ENCODE peak calls at places on chromosomes 2 and 18, in nine cellular contexts. B is tibial artery, S is tibial nerve, H is uterus, L is astrocyte, Q is astrocyte of the spinal cord, F is mucosa of descending colon, D is epithelial cell of esophagus, C is endodermal cell. W is an unnamed sample.

GRCh38 chr2:1140389-1141003 is 189.8 kb downstream of the SNTG2 start:
- DNase-seq in L (no peak), H (no peak), D (no peak), F (peak), C (peak), S (no peak), Q (no peak), B (no peak), W (no peak)

GRCh38 chr2:33975498-33975897 is 376.4 kb upstream of the FAM98A start:
- DNase-seq in Q (no peak), L (no peak), C (no peak), H (no peak), F (no peak), D (no peak), S (no peak), B (no peak), W (no peak)

GRCh38 chr18:26526128-26526965 is 22.0 kb downstream of the KCTD1 start:
- DNase-seq in S (no peak), B (no peak), F (no peak), L (peak), D (no peak), C (peak), H (no peak), Q (no peak), W (no peak)

GRCh38 chr2:240789051-240789453 is 31.0 kb downstream of the KIF1A start:
- DNase-seq in H (no peak), C (no peak), D (no peak), F (no peak), L (no peak), Q (no peak), B (no peak), S (no peak), W (no peak)

GRCh38 chr2:97360202-97360601 is 229.5 kb downstream of the ANKRD36B start:
- DNase-seq in H (no peak), Q (no peak), L (no peak), C (peak), F (no peak), B (no peak), S (no peak), D (peak), W (no peak)

GRCh38 chr2:199663157-199663556 is 187.8 kb downstream of the FTCDNL1 start:
- DNase-seq in H (no peak), L (no peak), B (no peak), F (no peak), D (no peak), C (no peak), S (no peak), Q (no peak), W (no peak)

GRCh38 chr18:34223164-34223892 is 1.4 kb downstream of the NOL4 start:
- DNase-seq in F (peak), B (no peak), H (no peak), C (peak), D (peak), S (no peak), Q (peak), L (peak), W (peak)

GRCh38 chr2:180823546-180824141 is 156.8 kb upstream of the UBE2E3 start:
- DNase-seq in S (no peak), F (no peak), L (peak), H (no peak), B (no peak), C (no peak), Q (peak), D (peak), W (peak)

GRCh38 chr2:134320930-134321329 is 67.1 kb downstream of the MGAT5 start:
- DNase-seq in C (no peak), F (peak), Q (no peak), B (no peak), S (no peak), D (no peak), H (no peak), L (no peak), W (no peak)

GRCh38 chr2:217852812-217853211 is 150.0 kb downstream of the TNS1 start:
- DNase-seq in S (no peak), B (no peak), C (no peak), F (no peak), D (no peak), Q (no peak), L (no peak), H (no peak), W (no peak)

GRCh38 chr2:120874401-120874821 is 138.7 kb downstream of the GLI2 start:
- DNase-seq in F (no peak), L (no peak), D (no peak), B (no peak), H (no peak), S (no peak), Q (no peak), C (no peak), W (no peak)

GRCh38 chr2:128284841-128285240 is 33.8 kb downstream of the HS6ST1 start:
- DNase-seq in L (no peak), C (no peak), H (no peak), B (no peak), F (no peak), D (no peak), Q (no peak), S (no peak), W (no peak)

GRCh38 chr2:138475394-138475793 is 26.2 kb upstream of the SPOPL start:
- DNase-seq in C (no peak), S (no peak), B (no peak), H (no peak), F (no peak), Q (no peak), L (no peak), D (peak), W (no peak)

GRCh38 chr2:222594679-222595078 is 61.2 kb downstream of the FARSB start:
- DNase-seq in D (peak), H (no peak), C (no peak), Q (peak), F (peak), L (peak), B (no peak), S (no peak), W (peak)

GRCh38 chr2:7691961-7692656 is 774.9 kb downstream of the RNF144A start:
- DNase-seq in S (no peak), F (no peak), D (peak), C (no peak), L (peak), B (no peak), H (no peak), Q (peak), W (no peak)

GRCh38 chr2:44285237-44285636 is 10.0 kb downstream of the SLC3A1 start:
- DNase-seq in F (no peak), Q (no peak), L (no peak), C (no peak), H (no peak), B (no peak), D (no peak), S (no peak), W (no peak)

GRCh38 chr2:48305569-48305968 is 224.4 kb upstream of the STON1 start:
- DNase-seq in H (no peak), Q (no peak), D (no peak), C (no peak), S (no peak), B (no peak), L (no peak), F (no peak), W (no peak)

GRCh38 chr2:55231546-55232083 is 478 bp downstream of the CLHC1 start:
- DNase-seq in L (peak), B (no peak), Q (peak), F (no peak), H (no peak), D (no peak), S (no peak), C (no peak), W (no peak)

GRCh38 chr2:242060212-242060835 is 190.8 kb downstream of the RTP5 start:
- DNase-seq in F (peak), D (peak), L (peak), B (no peak), C (peak), Q (peak), S (no peak), H (no peak), W (peak)

GRCh38 chr2:18423636-18424035 is 136.8 kb downstream of the RDH14 start:
- DNase-seq in D (no peak), L (no peak), B (no peak), C (no peak), F (no peak), Q (no peak), S (no peak), H (no peak), W (no peak)

DNA sequence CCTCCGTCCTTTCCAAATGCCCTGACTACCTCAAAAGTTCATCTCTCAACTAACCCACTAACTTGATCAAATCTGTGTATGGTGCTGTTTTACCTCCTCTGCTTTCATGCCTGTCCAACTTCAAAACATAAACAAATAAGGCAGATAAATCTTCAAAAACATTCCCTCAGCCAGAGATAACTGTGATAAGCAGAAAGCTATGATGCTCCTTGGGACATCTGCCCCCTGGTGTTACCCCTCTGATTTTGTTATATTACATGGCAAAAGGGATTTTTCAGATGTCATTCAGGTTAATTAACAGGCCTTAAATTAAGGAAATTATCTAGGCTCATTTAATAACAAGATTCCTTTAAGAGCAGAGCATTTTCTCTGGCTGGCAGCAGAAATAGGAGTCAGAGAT is 810.8 kb upstream of the CHAC2 start:
- DNase-seq in Q (no peak), F (no peak), S (no peak), H (no peak), D (no peak), B (no peak), L (no peak), C (no peak), W (no peak)
- TF ChIP-seq CTCF in Q (no peak), F (no peak), S (no peak), H (no peak), D (no peak), B (no peak), L (no peak), C (peak), W (no peak)

GRCh38 chr2:155033652-155034051 is 335.2 kb downstream of the KCNJ3 start:
- DNase-seq in F (no peak), C (no peak), B (no peak), Q (no peak), H (no peak), L (no peak), D (no peak), S (no peak), W (no peak)
- H3K4me3 ChIP-seq in F (no peak), C (no peak), B (no peak), Q (no peak), H (no peak), L (no peak), D (no peak), S (no peak), W (no peak)

GRCh38 chr2:64349143-64349530 is 104.8 kb upstream of the LGALSL start:
- DNase-seq in B (no peak), C (no peak), Q (no peak), L (no peak), S (no peak), D (no peak), H (no peak), F (no peak), W (no peak)
- TF ChIP-seq CTCF in B (no peak), C (no peak), Q (no peak), L (no peak), S (no peak), D (no peak), H (no peak), F (no peak), W (no peak)

DNA sequence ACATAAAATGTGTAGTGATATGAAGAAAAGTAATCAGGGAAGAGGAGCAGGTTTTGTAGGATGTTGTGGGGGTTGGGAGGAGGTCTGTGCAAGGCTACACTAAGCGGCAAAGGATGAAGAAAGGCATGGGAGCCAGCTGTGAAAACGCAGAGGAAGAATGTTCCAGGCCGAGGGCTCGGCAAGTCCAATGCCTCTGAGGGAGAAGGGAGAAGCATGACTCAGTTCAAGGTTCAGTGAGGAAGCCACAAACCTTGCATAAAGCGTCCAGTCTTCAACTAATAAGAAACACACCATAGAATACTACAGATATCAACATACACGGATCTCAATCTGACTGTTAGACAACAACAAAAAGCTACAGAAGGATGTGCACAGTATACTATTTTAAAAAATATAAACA is 16.2 kb downstream of the EPB41L3 start:
- DNase-seq in B (no peak), Q (peak), C (no peak), L (peak), D (no peak), H (no peak), F (no peak), S (peak), W (peak)
- H3K4me3 ChIP-seq in B (no peak), Q (no peak), C (no peak), L (no peak), D (no peak), H (no peak), F (no peak), S (no peak), W (no peak)

GRCh38 chr2:38076710-38077430 is 919 bp upstream of the CYP1B1 start:
- DNase-seq in C (peak), H (peak), B (peak), D (peak), F (peak), Q (peak), L (peak), S (peak), W (peak)
- TF ChIP-seq CTCF in C (peak), H (peak), B (no peak), D (no peak), F (no peak), Q (peak), L (no peak), S (no peak), W (peak)

GRCh38 chr2:43214253-43214652 is 12.2 kb downstream of the ZFP36L2 start:
- DNase-seq in F (no peak), Q (no peak), L (no peak), C (peak), D (no peak), B (no peak), H (no peak), S (no peak), W (no peak)
- H3K4me3 ChIP-seq in F (no peak), Q (no peak), L (no peak), C (no peak), D (no peak), B (no peak), H (no peak), S (no peak), W (no peak)

W was measured in foreskin fibroblast.